ENCODE peak calls at places on chromosomes 5 and 9, in seven cellular contexts. U is MM.1S, S is HCT116, G is neural progenitor cell, W is GM23338, A is PC-3, X is hepatocyte. N is an unnamed sample.

GRCh38 chr9:119078015-119078414 is 291.2 kb downstream of the BRINP1 start:
- DNase-seq in S (no peak), U (no peak), W (peak; percentile 14), A (no peak), G (no peak), X (no peak), N (no peak)

GRCh38 chr5:1514027-1514818 is 9.5 kb downstream of the LPCAT1 start:
- DNase-seq in W (peak; percentile 49), S (no peak), U (no peak), A (no peak), G (peak; percentile 7), X (no peak), N (no peak)

GRCh38 chr5:74130141-74130897 is 504.3 kb downstream of the ARHGEF28 start:
- DNase-seq in X (no peak), S (no peak), A (no peak), G (no peak), W (no peak), U (no peak), N (no peak)

GRCh38 chr5:78648359-78649219 is at the start of gene LHFPL2:
- DNase-seq in U (peak; percentile 46), X (peak; percentile 89), S (no peak), A (peak; percentile 59), G (peak; percentile 95), W (peak; percentile 85), N (peak; percentile 83)

GRCh38 chr5:111948517-111948916 is 191.5 kb upstream of the NREP start:
- DNase-seq in U (no peak), S (peak; percentile 2), A (peak; percentile 41), G (no peak), W (no peak), X (no peak), N (peak; percentile 96)

GRCh38 chr5:143220748-143221211 is 182.7 kb downstream of the NR3C1 start:
- DNase-seq in X (no peak), A (no peak), U (peak; percentile 60), G (no peak), S (no peak), W (no peak), N (no peak)

GRCh38 chr5:38208782-38209378 is 49.5 kb upstream of the EGFLAM start:
- DNase-seq in G (peak; percentile 68), W (peak; percentile 80), A (peak; percentile 74), S (peak; percentile 47), U (peak; percentile 39), X (peak; percentile 70), N (peak; percentile 71)

GRCh38 chr9:33192493-33193245 is 25.5 kb upstream of the B4GALT1 start:
- DNase-seq in G (no peak), S (no peak), X (no peak), A (no peak), W (no peak), U (no peak), N (peak; percentile 11)

GRCh38 chr9:122051401-122052346 is 41.4 kb downstream of the TTLL11 start:
- DNase-seq in G (no peak), U (no peak), W (no peak), X (no peak), A (no peak), S (no peak), N (peak; percentile 86)

GRCh38 chr5:129172561-129172960 is 78.0 kb downstream of the ISOC1 start:
- DNase-seq in S (peak; percentile 12), U (peak; percentile 10), X (peak; percentile 19), W (peak; percentile 24), A (peak; percentile 25), G (peak; percentile 8), N (peak; percentile 0)

GRCh38 chr5:16090270-16090669 is 89.3 kb downstream of the MARCHF11 start:
- DNase-seq in X (no peak), G (no peak), S (no peak), W (peak; percentile 8), U (no peak), A (no peak), N (no peak)

GRCh38 chr9:128389395-128390149 is 18.4 kb downstream of the URM1 start:
- DNase-seq in U (no peak), W (peak; percentile 58), X (no peak), S (no peak), A (no peak), G (no peak), N (no peak)

GRCh38 chr5:2929779-2930178 is 178.3 kb upstream of the IRX2 start:
- DNase-seq in X (no peak), G (no peak), W (no peak), A (no peak), U (no peak), S (no peak), N (no peak)

GRCh38 chr5:124132843-124133242 is 613.6 kb downstream of the ZNF608 start:
- DNase-seq in A (no peak), U (no peak), X (no peak), S (no peak), W (no peak), G (no peak), N (no peak)

GRCh38 chr9:3662671-3663070 is 136.9 kb upstream of the RFX3 start:
- DNase-seq in G (no peak), S (no peak), U (no peak), X (no peak), W (no peak), A (no peak), N (no peak)

GRCh38 chr9:7085357-7085756 is 327.6 kb downstream of the KDM4C start:
- DNase-seq in X (no peak), A (no peak), U (no peak), S (no peak), G (no peak), W (no peak), N (no peak)

GRCh38 chr5:9251379-9251980 is 294.4 kb downstream of the SEMA5A start:
- DNase-seq in X (no peak), G (no peak), U (no peak), S (no peak), A (peak; percentile 73), W (no peak), N (peak; percentile 57)

GRCh38 chr9:31445357-31445756 is 939.1 kb upstream of the ACO1 start:
- DNase-seq in S (no peak), W (no peak), U (no peak), X (no peak), G (no peak), A (no peak), N (no peak)

GRCh38 chr9:3887121-3887797 is 361.5 kb upstream of the RFX3 start:
- DNase-seq in U (no peak), A (no peak), G (no peak), X (no peak), S (no peak), W (no peak), N (no peak)

GRCh38 chr5:28862137-28862859 is 1823.9 kb upstream of the CDH9 start:
- DNase-seq in X (no peak), U (no peak), S (no peak), W (no peak), A (no peak), G (peak; percentile 11), N (no peak)

GRCh38 chr9:77827104-77827784 is 179.1 kb upstream of the GNA14 start:
- DNase-seq in U (peak; percentile 86), S (no peak), X (no peak), A (no peak), G (no peak), W (no peak), N (no peak)

GRCh38 chr9:124271660-124272059 is 13.9 kb downstream of the NEK6 start:
- DNase-seq in G (no peak), S (no peak), W (no peak), X (no peak), U (no peak), A (no peak), N (no peak)

GRCh38 chr5:118832974-118833373 is 155.4 kb downstream of the DTWD2 start:
- DNase-seq in S (no peak), W (no peak), X (no peak), G (no peak), A (no peak), U (no peak), N (no peak)
- H4K20me1 ChIP-seq in S (no peaks in the 10 kb centered on the region), W (no peaks in the 10 kb centered on the region), X (no peaks in the 10 kb centered on the region), G (no peaks in the 10 kb centered on the region), A (no peaks in the 10 kb centered on the region), U (no peaks in the 10 kb centered on the region), N (no peaks in the 10 kb centered on the region)

GRCh38 chr9:110797611-110798010 is 129.0 kb downstream of the MUSK start:
- DNase-seq in X (no peak), G (no peak), A (peak; percentile 91), W (no peak), S (no peak), U (no peak), N (peak; percentile 49)

GRCh38 chr9:110802416-110803035 is 133.9 kb downstream of the MUSK start:
- DNase-seq in A (peak; percentile 21), U (no peak), S (no peak), W (no peak), X (no peak), G (no peak), N (peak; percentile 83)

GRCh38 chr9:110801426-110801825 is 132.8 kb downstream of the MUSK start:
- DNase-seq in U (no peak), W (no peak), G (no peak), A (peak; percentile 64), S (no peak), X (no peak), N (no peak)

GRCh38 chr9:110799396-110799795 is 130.8 kb downstream of the MUSK start:
- DNase-seq in A (no peak), S (no peak), W (no peak), G (no peak), X (no peak), U (no peak), N (peak; percentile 37)
- TF ChIP-seq EZH2phosphoT487 in A (no peak), S (no peak), W (no peak), G (no peak), X (no peak), U (no peak), N (no peak)

GRCh38 chr5:14210729-14211128 is 67.6 kb downstream of the TRIO start:
- DNase-seq in X (no peak), S (no peak), U (no peak), G (no peak), W (no peak), A (no peak), N (no peak)
- TF ChIP-seq EZH2 in X (no peak), S (no peak), U (no peak), G (no peak), W (no peak), A (no peak), N (no peak)

DNA sequence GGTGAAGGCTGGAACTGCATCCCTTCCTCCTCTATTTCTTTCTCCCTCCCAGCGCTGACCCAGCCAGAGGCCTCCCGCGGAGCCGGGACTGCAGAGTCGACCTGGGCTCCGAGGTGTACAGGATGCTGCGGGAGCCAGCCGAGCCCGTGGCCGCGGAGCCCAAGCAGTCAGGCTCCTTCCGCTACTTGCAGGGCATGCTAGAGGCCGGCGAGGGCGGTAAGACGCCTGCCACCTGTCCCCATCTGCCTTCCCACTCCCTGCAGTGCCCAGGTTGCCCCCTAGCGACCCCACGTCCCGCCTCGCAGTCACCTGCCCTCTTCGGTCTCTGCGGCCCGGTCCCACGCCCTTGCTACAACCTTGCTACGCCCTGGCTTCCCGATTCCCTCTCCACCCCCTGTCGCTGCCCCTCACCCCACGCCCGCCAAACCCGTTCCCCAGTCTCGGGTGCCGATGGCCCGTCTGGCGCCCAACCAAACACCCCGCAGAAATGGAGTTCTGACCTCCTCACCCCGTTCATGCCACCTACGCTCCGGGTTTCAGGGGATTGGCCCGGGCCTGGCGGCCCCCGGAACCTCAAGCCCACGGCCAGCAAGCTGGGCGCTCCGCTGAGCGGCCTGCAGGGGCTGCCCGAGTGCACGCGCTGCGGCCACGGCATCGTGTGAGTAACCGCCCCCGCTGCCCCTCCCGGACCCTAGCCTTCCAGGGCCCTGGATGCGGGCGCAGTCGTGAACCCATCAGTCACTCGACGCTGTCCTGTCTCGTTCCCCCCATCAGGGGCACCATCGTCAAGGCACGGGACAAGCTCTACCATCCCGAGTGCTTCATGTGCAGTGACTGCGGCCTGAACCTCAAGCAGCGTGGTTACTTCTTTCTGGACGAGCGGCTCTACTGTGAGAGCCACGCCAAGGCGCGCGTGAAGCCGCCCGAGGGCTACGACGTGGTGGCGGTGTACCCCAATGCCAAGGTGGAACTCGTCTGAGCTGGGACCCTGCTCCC is 14.1 kb downstream of the PDLIM4 start:
- DNase-seq in G (no peak), S (no peak), A (no peak), U (no peak), X (no peak), W (peak; percentile 60), N (no peak)
- H4K20me1 ChIP-seq in G (no peaks in the 10 kb centered on the region), S (no peaks in the 10 kb centered on the region), A (no peaks in the 10 kb centered on the region), U (no peaks in the 10 kb centered on the region), X (no peaks in the 10 kb centered on the region), W (no peaks in the 10 kb centered on the region), N (no peaks in the 10 kb centered on the region)

N was measured in GM23248.